ENCODE peak calls at places on chromosomes 11 and 22, in six cellular contexts. F is AG09309, U is sigmoid colon, S is lower lobe of right lung, D is brain microvascular endothelial cell, K is mammary epithelial cell. R is an unnamed sample.

GRCh38 chr11:103877221-103877620 is 159.2 kb upstream of the DDI1 start:
- DNase-seq in D (no peak), K (peak), F (no peak), U (no peak), S (no peak), R (no peak)

GRCh38 chr11:111718436-111719325 is 47.5 kb downstream of the PPP2R1B start:
- DNase-seq in S (no peak), D (peak), K (peak), F (peak), U (peak), R (no peak)

GRCh38 chr11:33701302-33701701 is 676 bp upstream of the C11orf91 start:
- DNase-seq in U (no peak), K (peak), S (no peak), F (no peak), D (peak), R (no peak)

GRCh38 chr11:17602105-17603001 is 55.3 kb downstream of the OTOG start:
- DNase-seq in F (no peak), K (no peak), S (no peak), U (peak), D (no peak), R (no peak)

GRCh38 chr22:22892096-22893052 is 4.8 kb downstream of the IGLL5 start:
- DNase-seq in F (no peak), K (no peak), D (no peak), S (no peak), U (peak), R (no peak)

GRCh38 chr11:105202844-105203548 is 63.4 kb upstream of the CARD18 start:
- DNase-seq in K (no peak), F (no peak), U (no peak), D (no peak), S (no peak), R (no peak)

GRCh38 chr11:124748481-124749338 is 3.3 kb downstream of the VSIG2 start:
- DNase-seq in U (no peak), K (no peak), S (no peak), D (no peak), F (no peak), R (no peak)

GRCh38 chr11:45765836-45766235 is 39.1 kb upstream of the SLC35C1 start:
- DNase-seq in K (no peak), S (no peak), U (no peak), D (no peak), F (no peak), R (no peak)

GRCh38 chr11:127114035-127114434 is 113.5 kb upstream of the KIRREL3 start:
- DNase-seq in U (no peak), D (no peak), K (no peak), F (no peak), S (no peak), R (no peak)

GRCh38 chr22:19892249-19892879 is 37.7 kb upstream of the GNB1L start:
- DNase-seq in S (no peak), D (peak), K (peak), U (no peak), F (no peak), R (no peak)
- H3K4me3 ChIP-seq in S (peak), D (no peak), K (no peak), U (no peak), F (no peak), R (peak)

GRCh38 chr11:24234822-24235508 is 261.9 kb upstream of the LUZP2 start:
- DNase-seq in F (no peak), U (no peak), S (peak), K (no peak), D (peak), R (no peak)
- TF ChIP-seq CTCF in F (no peak), U (no peak), S (no peak), K (no peak), D (peak), R (no peak)

GRCh38 chr11:62883677-62884076 is 3.0 kb downstream of the SLC3A2 start:
- DNase-seq in K (no peak), S (no peak), D (no peak), F (no peak), U (no peak), R (no peak)
- H3K4me3 ChIP-seq in K (peak), S (peak), D (peak), F (peak), U (no peak), R (no peak)

GRCh38 chr22:45948081-45948648 is 28.8 kb downstream of the WNT7B start:
- DNase-seq in U (no peak), S (no peak), K (no peak), D (no peak), F (no peak), R (no peak)
- TF ChIP-seq CTCF in U (no peak), S (no peak), K (no peak), D (no peak), F (no peak), R (no peak)

DNA sequence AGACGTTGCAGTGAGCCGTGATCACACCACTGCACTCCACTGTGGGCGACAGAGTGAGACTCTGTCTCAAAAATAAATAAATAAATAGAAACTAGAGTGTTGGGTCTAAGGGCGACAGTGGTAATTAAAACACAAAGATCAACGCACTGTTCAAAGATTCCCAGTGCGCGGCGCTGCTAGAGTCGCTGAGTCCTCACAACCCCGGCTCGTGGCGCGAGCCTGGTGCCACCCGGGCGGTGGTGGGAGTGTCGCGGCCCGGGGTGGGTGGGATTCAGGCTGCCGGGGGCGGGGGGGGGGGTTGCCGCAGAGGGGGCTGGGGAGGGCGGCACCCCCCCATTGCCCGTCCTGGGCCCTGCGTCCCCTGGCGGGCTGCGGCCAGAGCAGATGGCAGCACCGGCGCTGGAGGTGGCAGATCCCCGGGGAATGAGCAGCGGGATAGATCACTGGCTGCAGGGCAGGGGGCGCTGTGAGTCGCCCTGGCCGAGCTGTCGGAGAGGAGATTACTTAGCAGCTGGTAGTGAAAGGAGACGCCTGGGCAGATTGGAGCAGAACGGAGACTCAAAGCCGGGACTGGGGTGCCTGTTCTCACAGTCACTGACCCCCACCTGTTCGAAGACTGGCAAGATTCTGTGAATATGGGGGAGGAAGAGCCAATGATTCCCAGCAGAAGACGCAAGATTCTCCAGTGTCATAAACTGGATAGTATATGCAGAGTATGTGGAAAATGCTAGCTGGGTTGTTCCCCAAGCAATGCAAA is 30.2 kb upstream of the APOBEC3A start:
- DNase-seq in K (no peak), S (peak), U (peak), D (peak), F (no peak), R (no peak)
- H3K4me3 ChIP-seq in K (no peak), S (peak), U (peak), D (no peak), F (no peak), R (no peak)

GRCh38 chr22:41501209-41501608 is 32.3 kb downstream of the ACO2 start:
- DNase-seq in F (no peak), S (no peak), K (no peak), D (no peak), U (no peak), R (no peak)
- TF ChIP-seq CTCF in F (no peak), S (no peak), K (no peak), D (peak), U (no peak), R (no peak)

GRCh38 chr11:114061053-114062049 is 1.8 kb downstream of the ZBTB16 start:
- DNase-seq in D (no peak), U (peak), K (no peak), F (no peak), S (peak), R (no peak)
- H3K4me3 ChIP-seq in D (peak), U (peak), K (peak), F (peak), S (peak), R (peak)

GRCh38 chr11:9606799-9607510 is 33.5 kb downstream of the WEE1 start:
- DNase-seq in F (no peak), D (no peak), K (no peak), S (no peak), U (no peak), R (no peak)
- TF ChIP-seq CTCF in F (no peak), D (no peak), K (no peak), S (no peak), U (no peak), R (no peak)